ENCODE peak calls at places on chromosomes 3 and 15, in seven cellular contexts. Z, F, Y, A, E, N and K are unnamed samples.

GRCh38 chr3:159964166-159964973 is 24.3 kb upstream of the IL12A start:
- DNase-seq in Z (no peak), F (no peak), Y (no peak), A (no peak), E (peak; percentile 80), N (no peak), K (no peak)

GRCh38 chr3:101513419-101513986 is 491 bp upstream of the SENP7 start:
- DNase-seq in Z (no peak), F (no peak), Y (no peak), A (no peak), E (peak; percentile 73), N (no peak), K (no peak)

GRCh38 chr3:27840807-27841594 is 118.9 kb upstream of the EOMES start:
- DNase-seq in Z (no peak), F (no peak), Y (no peak), A (no peak), E (no peak), N (no peak), K (no peak)

GRCh38 chr3:4494807-4495200 is 1.7 kb downstream of the ITPR1 start:
- DNase-seq in Z (no peak), F (no peak), Y (no peak), A (no peak), E (no peak), N (no peak), K (no peak)

GRCh38 chr3:58049143-58049785 is 41.0 kb downstream of the FLNB start:
- DNase-seq in Z (peak; percentile 85), F (peak; percentile 70), Y (no peak), A (peak; percentile 77), E (peak; percentile 66), N (peak; percentile 86), K (peak; percentile 89)

GRCh38 chr3:132047209-132047608 is 12.4 kb upstream of the CPNE4 start:
- DNase-seq in Z (no peak), F (no peak), Y (no peak), A (no peak), E (no peak), N (no peak), K (no peak)

GRCh38 chr15:90942354-90943120 is 7.5 kb downstream of the UNC45A start:
- DNase-seq in Z (no peak), F (no peak), Y (no peak), A (no peak), E (no peak), N (no peak), K (no peak)

GRCh38 chr3:133412511-133413165 is 12.8 kb downstream of the BFSP2 start:
- DNase-seq in Z (no peak), F (peak; percentile 21), Y (no peak), A (no peak), E (no peak), N (no peak), K (no peak)

GRCh38 chr15:42836251-42836650 is 84.3 kb downstream of the TTBK2 start:
- DNase-seq in Z (no peak), F (no peak), Y (no peak), A (no peak), E (no peak), N (no peak), K (no peak)

GRCh38 chr15:49383266-49383665 is 39.8 kb upstream of the FGF7 start:
- DNase-seq in Z (no peak), F (no peak), Y (no peak), A (no peak), E (no peak), N (no peak), K (no peak)

GRCh38 chr3:126078866-126079265 is 5.1 kb downstream of the SLC41A3 start:
- DNase-seq in Z (no peak), F (no peak), Y (no peak), A (no peak), E (no peak), N (no peak), K (no peak)

GRCh38 chr15:41996921-41997592 is 23.8 kb downstream of the PLA2G4E start:
- DNase-seq in Z (no peak), F (no peak), Y (no peak), A (no peak), E (no peak), N (no peak), K (no peak)

GRCh38 chr3:151859905-151860304 is 13.5 kb upstream of the SUCNR1 start:
- DNase-seq in Z (no peak), F (no peak), Y (no peak), A (no peak), E (no peak), N (no peak), K (no peak)

GRCh38 chr3:113736548-113737089 is 9.4 kb downstream of the NAA50 start:
- DNase-seq in Z (no peak), F (peak; percentile 26), Y (no peak), A (no peak), E (peak; percentile 25), N (peak; percentile 66), K (no peak)

GRCh38 chr3:11248596-11248995 is 23.6 kb upstream of the ATG7 start:
- DNase-seq in Z (no peak), F (no peak), Y (no peak), A (no peak), E (no peak), N (no peak), K (no peak)

GRCh38 chr3:71444028-71444860 is 139.3 kb downstream of the FOXP1 start:
- DNase-seq in Z (peak; percentile 49), F (no peak), Y (peak; percentile 39), A (peak; percentile 91), E (no peak), N (peak; percentile 53), K (no peak)

GRCh38 chr3:59839283-59839682 is 789.5 kb upstream of the CFAP20DC start:
- DNase-seq in Z (no peak), F (no peak), Y (no peak), A (no peak), E (no peak), N (no peak), K (no peak)

GRCh38 chr3:105349988-105350387 is 16.7 kb upstream of the ALCAM start:
- DNase-seq in Z (no peak), F (no peak), Y (no peak), A (no peak), E (no peak), N (no peak), K (no peak)

GRCh38 chr15:98518823-98519561 is 129.3 kb upstream of the IGF1R start:
- DNase-seq in Z (no peak), F (peak; percentile 62), Y (peak; percentile 54), A (peak; percentile 66), E (peak; percentile 86), N (peak; percentile 66), K (peak; percentile 82)

GRCh38 chr3:148042663-148043445 is 633.7 kb downstream of the ZIC1 start:
- DNase-seq in Z (no peak), F (no peak), Y (no peak), A (no peak), E (no peak), N (no peak), K (no peak)

GRCh38 chr3:40532252-40532651 is 7.5 kb downstream of the ZNF621 start:
- DNase-seq in Z (no peak), F (no peak), Y (no peak), A (no peak), E (no peak), N (no peak), K (no peak)

GRCh38 chr3:105812194-105812586 is 56.6 kb downstream of the CBLB start:
- DNase-seq in Z (no peak), F (no peak), Y (no peak), A (no peak), E (peak; percentile 11), N (no peak), K (no peak)

GRCh38 chr3:129312021-129312639 is 33.5 kb downstream of the HMCES start:
- DNase-seq in Z (no peak), F (no peak), Y (no peak), A (peak; percentile 74), E (no peak), N (no peak), K (no peak)

GRCh38 chr3:52372822-52373504 is 56.8 kb downstream of the DNAH1 start:
- DNase-seq in Z (no peak), F (no peak), Y (no peak), A (peak; percentile 82), E (no peak), N (no peak), K (no peak)

GRCh38 chr3:67940200-67940952 is 286.0 kb upstream of the SUCLG2 start:
- DNase-seq in Z (peak; percentile 85), F (no peak), Y (peak; percentile 45), A (peak; percentile 52), E (no peak), N (peak; percentile 71), K (no peak)
- TF ChIP-seq CTCF in Z (peak; percentile 50), F (no peak), Y (peak; percentile 15), A (no peak), E (no peak), N (peak; percentile 10), K (no peak)

DNA sequence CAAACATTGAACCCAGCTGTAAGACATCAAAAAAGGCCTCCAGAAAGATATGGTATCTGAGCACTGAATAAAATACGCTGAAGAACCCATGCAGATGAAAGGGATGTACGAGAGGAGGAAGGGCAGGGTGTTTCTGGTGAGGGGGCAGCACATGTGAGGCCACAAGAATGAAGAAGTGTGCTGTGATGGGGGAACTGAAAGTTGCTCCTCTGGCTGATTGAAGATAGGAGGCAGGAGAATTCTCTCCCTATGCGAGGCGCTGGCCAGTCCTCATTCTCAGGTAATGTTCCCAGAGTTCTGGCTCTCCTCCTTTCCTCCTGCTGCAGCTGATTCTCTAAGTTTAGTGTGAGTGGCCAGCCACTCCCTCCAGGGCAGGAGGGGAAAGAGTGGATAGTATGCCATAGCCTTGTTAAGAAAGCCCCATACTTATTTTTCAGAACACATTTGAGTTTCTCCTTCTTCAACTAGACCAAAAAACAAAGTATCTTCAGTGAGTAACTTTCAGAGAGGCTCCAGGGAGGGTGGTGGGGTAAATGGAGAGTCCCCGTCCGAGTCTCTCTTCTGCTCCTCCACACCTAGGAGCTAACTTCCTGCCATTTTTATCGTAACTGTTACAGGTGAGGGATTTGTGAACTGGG is 26.9 kb upstream of the MYO1E start:
- DNase-seq in Z (no peak), F (no peak), Y (peak; percentile 17), A (peak; percentile 80), E (no peak), N (peak; percentile 11), K (peak; percentile 29)
- H3K4me3 ChIP-seq in Z (no peak overlapping the region), F (no peak overlapping the region), Y (no peak overlapping the region), A (no peak overlapping the region), E (no peak overlapping the region), N (no peak overlapping the region), K (no peak overlapping the region)

DNA sequence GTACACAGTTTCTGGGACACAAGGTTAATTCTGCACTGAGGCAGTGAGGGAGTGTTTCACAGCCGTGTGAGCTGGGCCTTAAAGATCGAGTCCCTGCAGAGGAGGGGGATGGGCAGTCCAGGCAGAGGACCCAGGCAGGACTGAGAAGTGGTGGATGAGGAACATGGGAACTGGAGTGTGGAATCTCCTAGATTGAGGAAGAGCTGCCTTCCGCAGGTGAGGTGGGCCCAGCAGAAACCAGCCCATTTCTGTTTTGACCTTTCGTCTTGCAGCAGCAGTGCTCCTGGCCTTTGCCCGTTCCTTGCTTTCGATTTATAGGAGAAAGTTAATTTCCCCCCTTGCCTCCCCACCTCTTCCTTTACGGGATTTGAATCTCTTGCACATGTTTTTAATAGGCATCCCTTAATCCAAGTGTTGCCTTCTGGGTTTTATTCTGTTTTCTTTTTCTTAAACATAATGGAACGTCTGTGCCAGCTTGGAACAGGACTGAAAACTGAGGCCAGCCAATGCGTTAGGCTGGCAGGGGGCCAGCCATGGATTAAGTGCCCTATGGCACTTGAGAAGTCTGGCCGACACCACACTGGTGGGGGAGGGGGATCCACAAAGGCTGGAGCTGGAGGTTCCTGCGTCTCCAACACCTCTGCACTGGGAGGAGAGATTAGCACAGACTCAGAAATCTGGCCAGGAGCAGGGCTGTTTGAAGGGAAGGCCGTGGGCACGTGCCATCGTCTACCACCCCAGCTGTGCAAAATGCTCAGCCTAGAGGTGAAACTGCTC is 78.1 kb downstream of the AAGAB start:
- DNase-seq in Z (no peak), F (no peak), Y (no peak), A (peak; percentile 81), E (no peak), N (no peak), K (no peak)
- TF ChIP-seq POLR2A in Z (no peak), F (no peak), Y (no peak), A (no peak), E (no peak), N (no peak), K (no peak)

GRCh38 chr3:146513386-146514051 is 30.9 kb downstream of the PLSCR1 start:
- DNase-seq in Z (no peak), F (no peak), Y (no peak), A (no peak), E (no peak), N (no peak), K (no peak)
- TF ChIP-seq CTCF in Z (no peak), F (no peak), Y (no peak), A (no peak), E (no peak), N (no peak), K (no peak)